ENCODE peak calls at places on chromosome 9, in ten cellular contexts. One of them, this sample, is unnamed.

GRCh38 chr9:114231218-114232090 is 76.1 kb downstream of the COL27A1 start:
- DNase-seq in thyroid gland: no peak
- DNase-seq in cardiac fibroblast: no peak
- DNase-seq in AG04449: no peak
- DNase-seq in gastrocnemius medialis: no peak
- DNase-seq in endodermal cell: no peak
- DNase-seq in lower lobe of right lung: no peak
- DNase-seq in PC-9: no peak
- DNase-seq in dorsolateral prefrontal cortex: no peak
- DNase-seq in epithelial cell of esophagus: peak
- DNase-seq in this sample: no peak

GRCh38 chr9:19432473-19432872 is 23.7 kb downstream of the ACER2 start:
- DNase-seq in PC-9: no peak
- DNase-seq in lower lobe of right lung: no peak
- DNase-seq in AG04449: no peak
- DNase-seq in epithelial cell of esophagus: no peak
- DNase-seq in dorsolateral prefrontal cortex: no peak
- DNase-seq in thyroid gland: no peak
- DNase-seq in gastrocnemius medialis: no peak
- DNase-seq in endodermal cell: no peak
- DNase-seq in cardiac fibroblast: no peak
- DNase-seq in this sample: no peak

GRCh38 chr9:71719585-71719984 is 48.7 kb downstream of the CEMIP2 start:
- DNase-seq in endodermal cell: no peak
- DNase-seq in epithelial cell of esophagus: peak
- DNase-seq in PC-9: no peak
- DNase-seq in lower lobe of right lung: no peak
- DNase-seq in AG04449: no peak
- DNase-seq in cardiac fibroblast: peak
- DNase-seq in gastrocnemius medialis: no peak
- DNase-seq in dorsolateral prefrontal cortex: no peak
- DNase-seq in thyroid gland: no peak
- DNase-seq in this sample: peak

GRCh38 chr9:113675475-113675941 is 200.6 kb upstream of the ZNF618 start:
- DNase-seq in cardiac fibroblast: peak
- DNase-seq in PC-9: no peak
- DNase-seq in lower lobe of right lung: no peak
- DNase-seq in gastrocnemius medialis: peak
- DNase-seq in dorsolateral prefrontal cortex: no peak
- DNase-seq in epithelial cell of esophagus: peak
- DNase-seq in endodermal cell: no peak
- DNase-seq in thyroid gland: peak
- DNase-seq in AG04449: peak
- DNase-seq in this sample: peak

GRCh38 chr9:99345936-99346335 is 123.9 kb downstream of the SEC61B start:
- DNase-seq in epithelial cell of esophagus: peak
- DNase-seq in PC-9: peak
- DNase-seq in thyroid gland: no peak
- DNase-seq in dorsolateral prefrontal cortex: no peak
- DNase-seq in gastrocnemius medialis: no peak
- DNase-seq in cardiac fibroblast: peak
- DNase-seq in endodermal cell: no peak
- DNase-seq in lower lobe of right lung: no peak
- DNase-seq in AG04449: no peak
- DNase-seq in this sample: peak

GRCh38 chr9:101369286-101369685 is 15.5 kb downstream of the BAAT start:
- DNase-seq in endodermal cell: no peak
- DNase-seq in dorsolateral prefrontal cortex: no peak
- DNase-seq in thyroid gland: no peak
- DNase-seq in epithelial cell of esophagus: peak
- DNase-seq in gastrocnemius medialis: no peak
- DNase-seq in cardiac fibroblast: peak
- DNase-seq in PC-9: no peak
- DNase-seq in AG04449: no peak
- DNase-seq in lower lobe of right lung: no peak
- DNase-seq in this sample: peak

GRCh38 chr9:1922026-1922425 is 93.1 kb upstream of the SMARCA2 start:
- DNase-seq in AG04449: no peak
- DNase-seq in PC-9: no peak
- DNase-seq in cardiac fibroblast: no peak
- DNase-seq in epithelial cell of esophagus: no peak
- DNase-seq in gastrocnemius medialis: no peak
- DNase-seq in thyroid gland: no peak
- DNase-seq in lower lobe of right lung: no peak
- DNase-seq in dorsolateral prefrontal cortex: no peak
- DNase-seq in endodermal cell: peak
- DNase-seq in this sample: no peak

GRCh38 chr9:130414910-130415746 is 29.6 kb upstream of the ASS1 start:
- DNase-seq in PC-9: peak
- DNase-seq in thyroid gland: no peak
- DNase-seq in lower lobe of right lung: no peak
- DNase-seq in AG04449: no peak
- DNase-seq in endodermal cell: no peak
- DNase-seq in epithelial cell of esophagus: no peak
- DNase-seq in cardiac fibroblast: no peak
- DNase-seq in dorsolateral prefrontal cortex: no peak
- DNase-seq in gastrocnemius medialis: no peak
- DNase-seq in this sample: no peak

GRCh38 chr9:124629600-124629999 is 122.4 kb upstream of the NR5A1 start:
- DNase-seq in PC-9: no peak
- DNase-seq in gastrocnemius medialis: no peak
- DNase-seq in lower lobe of right lung: no peak
- DNase-seq in endodermal cell: no peak
- DNase-seq in AG04449: no peak
- DNase-seq in epithelial cell of esophagus: peak
- DNase-seq in dorsolateral prefrontal cortex: no peak
- DNase-seq in cardiac fibroblast: peak
- DNase-seq in thyroid gland: no peak
- DNase-seq in this sample: peak

GRCh38 chr9:101582593-101582992 is 12.2 kb downstream of the PPP3R2 start:
- DNase-seq in dorsolateral prefrontal cortex: no peak
- DNase-seq in thyroid gland: no peak
- DNase-seq in AG04449: peak
- DNase-seq in lower lobe of right lung: no peak
- DNase-seq in PC-9: no peak
- DNase-seq in epithelial cell of esophagus: peak
- DNase-seq in cardiac fibroblast: peak
- DNase-seq in endodermal cell: no peak
- DNase-seq in gastrocnemius medialis: no peak
- DNase-seq in this sample: peak

GRCh38 chr9:110104201-110104845 is 103.6 kb downstream of the C9orf152 start:
- DNase-seq in epithelial cell of esophagus: no peak
- DNase-seq in thyroid gland: peak
- DNase-seq in dorsolateral prefrontal cortex: no peak
- DNase-seq in AG04449: no peak
- DNase-seq in gastrocnemius medialis: no peak
- DNase-seq in cardiac fibroblast: peak
- DNase-seq in endodermal cell: no peak
- DNase-seq in PC-9: peak
- DNase-seq in lower lobe of right lung: no peak
- DNase-seq in this sample: peak

GRCh38 chr9:110101531-110102161 is 106.3 kb downstream of the C9orf152 start:
- DNase-seq in epithelial cell of esophagus: no peak
- DNase-seq in PC-9: no peak
- DNase-seq in AG04449: no peak
- DNase-seq in lower lobe of right lung: no peak
- DNase-seq in gastrocnemius medialis: no peak
- DNase-seq in dorsolateral prefrontal cortex: no peak
- DNase-seq in thyroid gland: no peak
- DNase-seq in endodermal cell: no peak
- DNase-seq in cardiac fibroblast: no peak
- DNase-seq in this sample: no peak

GRCh38 chr9:110103257-110103656 is 104.7 kb downstream of the C9orf152 start:
- DNase-seq in cardiac fibroblast: no peak
- DNase-seq in epithelial cell of esophagus: no peak
- DNase-seq in AG04449: no peak
- DNase-seq in thyroid gland: no peak
- DNase-seq in lower lobe of right lung: no peak
- DNase-seq in dorsolateral prefrontal cortex: no peak
- DNase-seq in PC-9: no peak
- DNase-seq in endodermal cell: no peak
- DNase-seq in gastrocnemius medialis: no peak
- DNase-seq in this sample: no peak

GRCh38 chr9:110106698-110107097 is 101.3 kb downstream of the C9orf152 start:
- DNase-seq in dorsolateral prefrontal cortex: no peak
- DNase-seq in thyroid gland: no peak
- DNase-seq in PC-9: no peak
- DNase-seq in gastrocnemius medialis: no peak
- DNase-seq in lower lobe of right lung: no peak
- DNase-seq in endodermal cell: no peak
- DNase-seq in epithelial cell of esophagus: no peak
- DNase-seq in cardiac fibroblast: no peak
- DNase-seq in AG04449: no peak
- DNase-seq in this sample: no peak

DNA sequence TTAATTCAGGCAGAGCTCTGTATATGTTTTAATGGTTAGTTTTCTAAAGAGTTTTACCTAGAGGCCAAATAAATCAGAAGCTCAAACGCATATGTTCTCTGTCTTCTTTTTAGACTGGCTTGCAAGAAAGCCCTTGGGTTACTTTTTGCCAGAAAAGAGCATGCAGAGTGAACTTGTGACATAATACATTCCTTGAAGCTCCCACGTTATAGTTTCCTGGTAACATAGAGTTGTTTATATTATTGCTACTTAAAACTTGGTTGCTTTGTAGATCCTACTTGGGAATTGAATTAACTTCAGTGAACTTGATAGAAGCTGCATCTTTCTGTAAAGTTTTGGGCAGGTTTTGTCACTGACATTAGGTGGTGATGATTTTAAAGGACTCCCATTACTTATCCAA is 102.9 kb downstream of the C9orf152 start:
- DNase-seq in PC-9: no peak
- DNase-seq in AG04449: peak
- DNase-seq in lower lobe of right lung: no peak
- DNase-seq in thyroid gland: no peak
- DNase-seq in endodermal cell: no peak
- DNase-seq in epithelial cell of esophagus: no peak
- DNase-seq in cardiac fibroblast: peak
- DNase-seq in dorsolateral prefrontal cortex: no peak
- DNase-seq in gastrocnemius medialis: no peak
- DNase-seq in this sample: peak
- TF ChIP-seq CTCF in PC-9: no peak
- TF ChIP-seq CTCF in AG04449: no peak
- TF ChIP-seq CTCF in lower lobe of right lung: no peak
- TF ChIP-seq CTCF in thyroid gland: no peak
- TF ChIP-seq CTCF in endodermal cell: no peak
- TF ChIP-seq CTCF in epithelial cell of esophagus: no peak
- TF ChIP-seq CTCF in cardiac fibroblast: no peak
- TF ChIP-seq CTCF in dorsolateral prefrontal cortex: no peak
- TF ChIP-seq CTCF in gastrocnemius medialis: no peak
- TF ChIP-seq CTCF in this sample: no peak

GRCh38 chr9:129337287-129338140 is 159.5 kb upstream of the IER5L start:
- DNase-seq in gastrocnemius medialis: no peak
- DNase-seq in AG04449: no peak
- DNase-seq in lower lobe of right lung: no peak
- DNase-seq in epithelial cell of esophagus: no peak
- DNase-seq in dorsolateral prefrontal cortex: no peak
- DNase-seq in cardiac fibroblast: no peak
- DNase-seq in PC-9: no peak
- DNase-seq in endodermal cell: no peak
- DNase-seq in thyroid gland: no peak
- DNase-seq in this sample: no peak
- H3K4me3 ChIP-seq in gastrocnemius medialis: peak
- H3K4me3 ChIP-seq in AG04449: peak
- H3K4me3 ChIP-seq in lower lobe of right lung: peak
- H3K4me3 ChIP-seq in epithelial cell of esophagus: peak
- H3K4me3 ChIP-seq in dorsolateral prefrontal cortex: peak
- H3K4me3 ChIP-seq in cardiac fibroblast: peak
- H3K4me3 ChIP-seq in PC-9: no peak
- H3K4me3 ChIP-seq in endodermal cell: no peak
- H3K4me3 ChIP-seq in thyroid gland: no peak
- H3K4me3 ChIP-seq in this sample: peak

DNA sequence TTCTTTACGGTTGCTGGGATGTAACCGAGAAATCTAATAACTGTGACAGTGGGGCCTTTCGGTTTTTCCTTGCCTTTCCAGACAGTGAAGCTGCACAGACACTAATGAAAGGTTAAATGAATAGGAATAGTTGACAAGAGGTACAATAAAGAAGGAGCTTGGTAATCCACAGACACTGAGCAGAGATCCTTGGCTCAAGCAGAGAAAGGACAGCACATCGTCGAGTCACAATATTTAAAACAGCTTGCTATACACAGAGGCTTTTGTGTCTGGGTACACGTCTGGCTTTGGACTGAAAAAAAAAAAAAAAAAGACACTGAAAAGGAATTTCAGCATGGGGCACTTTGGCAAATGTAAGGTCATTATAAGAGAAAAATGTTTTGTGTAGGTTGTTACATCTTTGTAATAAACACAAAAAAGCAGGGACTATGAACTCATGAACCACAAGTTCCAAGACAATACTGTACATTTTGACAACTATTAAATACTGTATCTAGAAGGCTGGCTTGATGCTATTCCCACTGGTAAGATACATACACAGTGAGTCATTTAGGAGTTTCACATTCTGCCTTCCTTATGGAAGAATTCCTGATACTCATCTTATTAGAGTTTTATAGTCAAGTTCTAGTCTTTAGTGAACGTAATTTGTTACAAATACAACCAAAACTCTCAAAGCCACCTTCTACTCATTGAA is 5.6 kb downstream of the BNC2 start:
- DNase-seq in dorsolateral prefrontal cortex: no peak
- DNase-seq in AG04449: no peak
- DNase-seq in epithelial cell of esophagus: no peak
- DNase-seq in lower lobe of right lung: no peak
- DNase-seq in PC-9: no peak
- DNase-seq in thyroid gland: no peak
- DNase-seq in endodermal cell: no peak
- DNase-seq in gastrocnemius medialis: no peak
- DNase-seq in cardiac fibroblast: peak
- DNase-seq in this sample: peak
- TF ChIP-seq CTCF in dorsolateral prefrontal cortex: no peak
- TF ChIP-seq CTCF in AG04449: no peak
- TF ChIP-seq CTCF in epithelial cell of esophagus: no peak
- TF ChIP-seq CTCF in lower lobe of right lung: no peak
- TF ChIP-seq CTCF in PC-9: no peak
- TF ChIP-seq CTCF in thyroid gland: no peak
- TF ChIP-seq CTCF in endodermal cell: no peak
- TF ChIP-seq CTCF in gastrocnemius medialis: no peak
- TF ChIP-seq CTCF in cardiac fibroblast: no peak
- TF ChIP-seq CTCF in this sample: no peak

DNA sequence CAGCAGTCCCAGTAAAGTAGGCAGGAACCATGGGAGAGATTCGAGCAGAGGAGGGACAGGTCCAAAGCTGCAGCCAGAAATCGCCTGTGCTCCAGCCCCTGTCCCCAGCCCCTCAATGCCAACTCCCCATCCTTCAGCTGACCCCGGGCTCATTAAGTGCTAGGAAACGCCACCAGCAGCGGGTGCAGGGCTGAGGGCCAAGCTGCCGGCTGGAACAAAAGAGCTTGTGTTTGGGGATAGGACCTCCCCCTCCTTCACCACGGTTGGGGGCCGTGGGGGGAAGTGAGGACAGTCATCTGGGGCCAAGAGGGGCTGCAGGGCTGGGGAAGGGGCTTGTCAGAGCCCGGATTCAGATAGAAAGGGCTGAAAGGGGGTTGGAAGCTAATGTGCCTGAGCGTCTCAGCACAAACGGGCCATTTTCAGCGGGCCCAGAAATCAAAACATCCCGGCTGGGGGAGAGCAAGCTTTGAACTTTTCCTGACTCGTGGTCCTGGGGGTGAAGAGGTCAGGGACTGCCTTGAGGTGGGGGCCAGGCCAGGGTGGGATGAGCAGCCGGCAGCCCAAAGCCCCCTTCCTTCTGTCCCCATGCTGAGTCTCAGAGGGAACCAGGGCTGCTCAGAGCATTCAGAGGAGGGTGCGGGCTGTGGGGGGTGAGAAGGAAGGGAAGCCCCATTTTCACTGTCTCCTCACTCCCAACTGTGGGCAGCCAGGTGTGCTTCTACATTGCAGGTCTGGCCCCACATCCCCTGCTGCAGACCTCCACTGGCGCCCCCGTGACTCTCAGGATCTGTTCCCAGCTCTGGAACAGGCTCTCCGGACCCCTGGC is 69.4 kb upstream of the DAB2IP start:
- DNase-seq in PC-9: no peak
- DNase-seq in cardiac fibroblast: no peak
- DNase-seq in dorsolateral prefrontal cortex: peak
- DNase-seq in gastrocnemius medialis: no peak
- DNase-seq in lower lobe of right lung: no peak
- DNase-seq in thyroid gland: no peak
- DNase-seq in epithelial cell of esophagus: no peak
- DNase-seq in AG04449: no peak
- DNase-seq in endodermal cell: no peak
- DNase-seq in this sample: no peak
- H3K4me3 ChIP-seq in PC-9: no peak
- H3K4me3 ChIP-seq in cardiac fibroblast: no peak
- H3K4me3 ChIP-seq in dorsolateral prefrontal cortex: no peak
- H3K4me3 ChIP-seq in gastrocnemius medialis: no peak
- H3K4me3 ChIP-seq in lower lobe of right lung: no peak
- H3K4me3 ChIP-seq in thyroid gland: no peak
- H3K4me3 ChIP-seq in epithelial cell of esophagus: no peak
- H3K4me3 ChIP-seq in AG04449: no peak
- H3K4me3 ChIP-seq in endodermal cell: no peak
- H3K4me3 ChIP-seq in this sample: no peak

This sample was measured in astrocyte of the spinal cord.